ENCODE peak calls at places on chromosomes 16 and 17, in four cellular contexts. T, M, A and C are unnamed samples. For H3K4me1 and H3K9me3, the result is how much of the 10 kb centered on the place peaks cover.

GRCh38 chr17:30222741-30223175 is 12.7 kb downstream of the SLC6A4 start:
- DNase-seq in A (no peak), M (no peak), T (no peak), C (no peak)

GRCh38 chr16:87064731-87065720 is 252.2 kb downstream of the C16orf95 start:
- DNase-seq in M (no peak), T (no peak), A (no peak), C (no peak)

GRCh38 chr16:90007015-90007414 is 12.2 kb downstream of the DBNDD1 start:
- DNase-seq in A (no peak), T (no peak), M (no peak), C (no peak)

GRCh38 chr17:50604470-50604869 is 30.2 kb upstream of the ABCC3 start:
- DNase-seq in T (peak), M (no peak), A (no peak), C (no peak)

GRCh38 chr16:82231021-82231787 is 61.2 kb upstream of the MPHOSPH6 start:
- DNase-seq in T (no peak), A (no peak), M (no peak), C (no peak)

GRCh38 chr17:67520282-67520906 is 143.3 kb downstream of the PITPNC1 start:
- DNase-seq in M (no peak), T (peak), A (no peak), C (no peak)

GRCh38 chr17:29620271-29620670 is 2.4 kb downstream of the CORO6 start:
- DNase-seq in T (no peak), A (peak), M (peak), C (no peak)

GRCh38 chr16:72829846-72830620 is 217.9 kb downstream of the ZFHX3 start:
- DNase-seq in T (peak), M (no peak), A (no peak), C (no peak)

GRCh38 chr16:7791191-7791590 is 458.5 kb downstream of the RBFOX1 start:
- DNase-seq in M (no peak), A (no peak), T (no peak), C (no peak)

GRCh38 chr17:81869221-81870154 is 1.6 kb downstream of the ARHGDIA start:
- DNase-seq in T (no peak), M (peak), A (peak), C (peak)

GRCh38 chr16:66152841-66153525 is 213.5 kb upstream of the CDH5 start:
- DNase-seq in A (no peak), T (peak), M (no peak), C (no peak)

GRCh38 chr16:75112281-75113045 is 4.1 kb downstream of the LDHD start:
- DNase-seq in T (no peak), A (no peak), M (peak), C (no peak)

GRCh38 chr16:3457434-3458252 is 14.2 kb downstream of the NAA60 start:
- DNase-seq in T (peak), M (peak), A (peak), C (peak)

GRCh38 chr16:88983157-88983556 is 6.2 kb upstream of the CBFA2T3 start:
- DNase-seq in T (no peak), A (no peak), M (peak), C (no peak)

GRCh38 chr17:47704116-47704515 is 10.2 kb downstream of the TBKBP1 start:
- DNase-seq in M (no peak), T (no peak), A (no peak), C (no peak)

GRCh38 chr17:48605409-48605864 is 651 bp upstream of the HOXB6 start:
- DNase-seq in A (no peak), M (no peak), T (no peak), C (no peak)

GRCh38 chr17:17507465-17508011 is 11.3 kb upstream of the RASD1 start:
- DNase-seq in A (peak), T (no peak), M (peak), C (no peak)

GRCh38 chr16:25020112-25020591 is 5.0 kb upstream of the ARHGAP17 start:
- DNase-seq in T (no peak), A (no peak), M (no peak), C (no peak)

GRCh38 chr16:79994413-79994812 is 393.9 kb upstream of the MAF start:
- DNase-seq in M (no peak), A (no peak), T (no peak), C (no peak)

GRCh38 chr16:56013962-56014552 is 138.9 kb upstream of the CES5A start:
- DNase-seq in A (no peak), T (no peak), M (peak), C (peak)

GRCh38 chr17:4101127-4101798 is 41.6 kb downstream of the ZZEF1 start:
- DNase-seq in M (no peak), T (peak), A (no peak), C (peak)

GRCh38 chr16:86073763-86074493 is 175.0 kb downstream of the IRF8 start:
- DNase-seq in A (peak), T (no peak), M (peak), C (no peak)

GRCh38 chr16:56042416-56042815 is 148.9 kb upstream of the GNAO1 start:
- DNase-seq in T (no peak), A (no peak), M (no peak), C (no peak)

GRCh38 chr17:13410874-13411273 is 190.9 kb downstream of the HS3ST3A1 start:
- DNase-seq in A (no peak), T (no peak), M (no peak), C (no peak)

GRCh38 chr17:72381597-72382397 is 261.0 kb downstream of the SOX9 start:
- DNase-seq in M (no peak), T (no peak), A (no peak), C (no peak)

GRCh38 chr17:55702150-55702549 is 20.5 kb downstream of the TMEM100 start:
- DNase-seq in A (no peak), T (no peak), M (no peak), C (no peak)

GRCh38 chr16:77579283-77579985 is 142.9 kb upstream of the NUDT7 start:
- DNase-seq in T (no peak), A (no peak), M (no peak), C (no peak)

GRCh38 chr17:32486701-32487459 is at the start of gene CDK5R1:
- DNase-seq in M (peak), A (no peak), T (peak), C (peak)

GRCh38 chr16:67861877-67862276 is 11.0 kb upstream of the EDC4 start:
- DNase-seq in A (no peak), T (no peak), M (no peak), C (no peak)
- H3K4me1 ChIP-seq in A (under half), T (half or more), M (under half), C (under half)

DNA sequence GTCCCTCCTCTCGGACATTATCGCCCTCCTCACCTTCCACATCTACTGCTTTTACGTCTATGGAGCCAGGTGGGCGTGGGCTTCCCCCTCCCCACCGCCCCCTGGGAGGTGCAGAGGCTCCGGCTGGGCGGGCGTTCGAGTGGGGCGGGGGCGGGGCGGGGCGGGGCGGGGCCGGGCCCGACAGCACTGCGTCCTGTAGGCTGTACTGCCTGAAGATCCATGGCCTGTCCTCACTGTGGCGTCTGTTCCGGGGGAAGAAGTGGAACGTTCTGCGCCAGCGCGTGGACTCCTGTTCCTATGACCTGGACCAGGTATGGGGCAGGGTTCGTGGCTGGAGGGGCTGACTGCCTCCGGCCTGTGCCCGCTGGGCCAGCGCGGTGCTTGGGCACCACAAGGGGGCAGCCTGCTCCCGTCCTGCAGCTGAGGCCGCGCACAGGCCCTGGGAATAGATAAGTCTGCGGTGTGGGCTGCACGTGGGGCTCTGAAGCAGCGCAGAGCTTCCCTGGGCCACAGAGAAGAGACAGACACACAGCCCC is 9.2 kb downstream of the PIGQ start:
- DNase-seq in M (peak), T (peak), A (no peak), C (peak)
- H3K4me3 ChIP-seq in M (no peak), T (no peak), A (no peak), C (no peak)

DNA sequence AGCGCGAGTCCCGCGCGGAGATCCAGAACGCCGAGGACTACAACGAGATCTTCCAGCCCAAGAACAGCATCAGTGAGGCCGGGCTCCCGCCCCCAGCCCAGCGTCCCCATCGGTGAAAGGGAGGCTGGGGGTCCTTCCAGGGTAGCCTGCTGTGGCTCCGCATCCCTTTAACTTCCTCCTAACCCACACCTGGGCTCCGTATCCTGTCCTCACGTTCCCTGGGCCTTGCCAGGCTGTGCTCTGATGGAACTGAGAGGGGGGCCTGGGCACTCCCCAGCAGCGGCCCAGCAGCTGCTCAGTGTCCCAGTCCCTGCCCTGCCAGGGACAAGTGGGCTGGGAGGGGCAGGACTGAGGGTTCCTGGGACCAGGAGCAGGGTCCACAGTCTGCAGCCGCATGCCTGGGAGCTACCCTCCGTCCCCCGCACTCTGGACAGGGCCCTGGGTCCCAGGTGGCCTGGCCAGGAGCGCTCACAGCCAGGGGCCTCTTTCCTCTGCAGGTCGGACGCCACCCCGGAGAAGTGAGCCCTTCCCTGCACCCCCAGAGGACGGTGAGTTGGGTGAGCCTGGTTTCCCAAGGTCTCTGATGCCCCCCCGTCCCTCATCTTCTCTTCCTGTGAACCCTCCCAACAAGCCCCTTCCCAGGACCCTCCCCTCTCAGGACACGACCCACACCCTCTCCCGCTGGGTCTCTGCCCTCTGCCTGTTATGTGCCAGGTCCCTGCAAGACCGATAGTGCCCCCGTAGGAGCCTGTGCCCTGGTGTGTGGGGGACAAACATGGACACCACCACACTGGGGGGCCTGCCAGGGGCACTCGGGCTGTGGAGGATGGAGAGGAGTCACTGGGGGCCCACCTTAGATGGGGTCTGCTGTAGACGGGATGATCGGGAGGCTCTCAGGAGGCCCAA is 18.1 kb downstream of the KATNB1 start:
- DNase-seq in M (peak), A (peak), T (no peak), C (no peak)
- H3K9me3 ChIP-seq in M (under half), A (under half), T (under half), C (under half)

GRCh38 chr17:64519601-64520000 is 12.8 kb downstream of the CEP95 start:
- DNase-seq in T (no peak), M (no peak), A (no peak), C (no peak)

GRCh38 chr17:64515419-64515818 is 8.6 kb downstream of the CEP95 start:
- DNase-seq in M (no peak), A (no peak), T (no peak), C (no peak)

DNA sequence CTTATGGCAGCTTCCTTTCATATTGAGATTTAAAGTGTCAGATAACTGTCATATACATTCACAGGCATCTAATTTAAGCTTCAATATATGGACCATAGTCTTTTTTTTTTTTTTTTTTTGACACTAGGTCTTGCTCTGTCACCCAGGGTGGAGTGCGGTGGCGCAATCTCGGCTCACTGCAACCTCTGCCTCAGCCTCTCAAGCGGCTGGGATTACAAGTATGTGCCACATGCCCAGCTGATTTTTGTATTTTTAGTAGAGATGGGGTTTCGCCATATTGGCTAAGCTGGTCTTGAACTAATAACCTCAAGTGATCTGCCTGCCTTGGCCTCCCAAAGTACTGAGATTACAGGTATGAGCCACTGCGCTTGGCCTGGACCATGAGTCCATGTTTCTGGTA is 13.6 kb downstream of the CEP95 start:
- DNase-seq in T (no peak), A (no peak), M (no peak), C (no peak)
- H3K4me1 ChIP-seq in T (under half), A (under half), M (under half), C (under half)

GRCh38 chr16:30350134-30350871 is 4.8 kb downstream of the CD2BP2 start:
- DNase-seq in A (no peak), T (peak), M (no peak), C (no peak)

GRCh38 chr16:30351001-30351441 is 4.1 kb downstream of the CD2BP2 start:
- DNase-seq in A (no peak), M (peak), T (no peak), C (no peak)

GRCh38 chr16:30352488-30353401 is 2.4 kb downstream of the CD2BP2 start:
- DNase-seq in A (no peak), M (peak), T (no peak), C (no peak)

GRCh38 chr16:30353438-30354129 is 1.5 kb downstream of the CD2BP2 start:
- DNase-seq in T (no peak), M (peak), A (peak), C (no peak)

GRCh38 chr16:30351586-30352419 is 3.3 kb downstream of the CD2BP2 start:
- DNase-seq in A (no peak), M (peak), T (peak), C (no peak)
- H3K4me3 ChIP-seq in A (no peak), M (no peak), T (no peak), C (no peak)

GRCh38 chr16:60744198-60744597 is 1292.0 kb downstream of the CDH8 start:
- DNase-seq in T (no peak), A (no peak), M (no peak), C (no peak)
- H3K9me3 ChIP-seq in T (under half), A (under half), M (under half), C (under half)

GRCh38 chr17:1494203-1494602 is 1.7 kb upstream of the MYO1C start:
- DNase-seq in A (no peak), T (no peak), M (no peak), C (no peak)

GRCh38 chr17:1492249-1493206 is at the start of gene MYO1C:
- DNase-seq in A (no peak), M (peak), T (no peak), C (no peak)

GRCh38 chr17:1494736-1495253 is 2.3 kb upstream of the MYO1C start:
- DNase-seq in M (no peak), A (no peak), T (no peak), C (no peak)

GRCh38 chr17:1491406-1492248 is 859 bp downstream of the MYO1C start:
- DNase-seq in A (no peak), M (peak), T (no peak), C (no peak)

GRCh38 chr17:1493291-1493980 is 950 bp upstream of the MYO1C start:
- DNase-seq in A (no peak), T (no peak), M (peak), C (no peak)
- H3K4me1 ChIP-seq in A (under half), T (under half), M (under half), C (under half)